ENCODE peak calls at places on chromosomes 2 and 18, in six cellular contexts. One of them, this sample, is unnamed.

GRCh38 chr2:24026233-24026632 is 16.3 kb downstream of the MFSD2B start:
- DNase-seq in K562: no peak
- DNase-seq in GM12878: no peak
- DNase-seq in SK-N-SH: no peak
- DNase-seq in HepG2: no peak
- DNase-seq in H1: no peak
- DNase-seq in this sample: no peak

GRCh38 chr2:132609101-132609890 is 60.7 kb downstream of the LYPD1 start:
- DNase-seq in K562: no peak
- DNase-seq in GM12878: no peak
- DNase-seq in SK-N-SH: no peak
- DNase-seq in HepG2: no peak
- DNase-seq in H1: no peak
- DNase-seq in this sample: no peak

GRCh38 chr2:1088192-1088860 is 137.7 kb downstream of the SNTG2 start:
- DNase-seq in K562: no peak
- DNase-seq in GM12878: no peak
- DNase-seq in SK-N-SH: no peak
- DNase-seq in HepG2: no peak
- DNase-seq in H1: no peak
- DNase-seq in this sample: no peak

GRCh38 chr2:16725549-16725948 is 59.9 kb upstream of the CYRIA start:
- DNase-seq in K562: no peak
- DNase-seq in GM12878: no peak
- DNase-seq in SK-N-SH: no peak
- DNase-seq in HepG2: no peak
- DNase-seq in H1: no peak
- DNase-seq in this sample: no peak

GRCh38 chr2:240230424-240230945 is 90.0 kb upstream of the OTOS start:
- DNase-seq in K562: no peak
- DNase-seq in GM12878: no peak
- DNase-seq in SK-N-SH: no peak
- DNase-seq in HepG2: no peak
- DNase-seq in H1: no peak
- DNase-seq in this sample: no peak

GRCh38 chr18:74299746-74300145 is 8.0 kb upstream of the CYB5A start:
- DNase-seq in K562: no peak
- DNase-seq in GM12878: no peak
- DNase-seq in SK-N-SH: no peak
- DNase-seq in HepG2: peak; percentile 36
- DNase-seq in H1: no peak
- DNase-seq in this sample: no peak

GRCh38 chr2:112634874-112635157 is 10.9 kb upstream of the SLC20A1 start:
- DNase-seq in K562: no peak
- DNase-seq in GM12878: no peak
- DNase-seq in SK-N-SH: no peak
- DNase-seq in HepG2: no peak
- DNase-seq in H1: no peak
- DNase-seq in this sample: no peak

GRCh38 chr2:233831011-233831721 is 23.2 kb downstream of the HJURP start:
- DNase-seq in K562: no peak
- DNase-seq in GM12878: no peak
- DNase-seq in SK-N-SH: peak; percentile 52
- DNase-seq in HepG2: no peak
- DNase-seq in H1: no peak
- DNase-seq in this sample: no peak

GRCh38 chr2:231008131-231008530 is 12.2 kb downstream of the SPATA3 start:
- DNase-seq in K562: no peak
- DNase-seq in GM12878: no peak
- DNase-seq in SK-N-SH: no peak
- DNase-seq in HepG2: no peak
- DNase-seq in H1: no peak
- DNase-seq in this sample: no peak

GRCh38 chr2:147345246-147345645 is 499.6 kb upstream of the ACVR2A start:
- DNase-seq in K562: no peak
- DNase-seq in GM12878: no peak
- DNase-seq in SK-N-SH: no peak
- DNase-seq in HepG2: no peak
- DNase-seq in H1: no peak
- DNase-seq in this sample: no peak

GRCh38 chr2:241252778-241253475 is 62.5 kb downstream of the HDLBP start:
- DNase-seq in K562: no peak
- DNase-seq in GM12878: no peak
- DNase-seq in SK-N-SH: no peak
- DNase-seq in HepG2: no peak
- DNase-seq in H1: no peak
- DNase-seq in this sample: no peak

GRCh38 chr2:40218679-40219078 is 233.2 kb downstream of the SLC8A1 start:
- DNase-seq in K562: no peak
- DNase-seq in GM12878: no peak
- DNase-seq in SK-N-SH: no peak
- DNase-seq in HepG2: no peak
- DNase-seq in H1: no peak
- DNase-seq in this sample: no peak

GRCh38 chr2:238950551-238950950 is 102.7 kb downstream of the TWIST2 start:
- DNase-seq in K562: no peak
- DNase-seq in GM12878: no peak
- DNase-seq in SK-N-SH: no peak
- DNase-seq in HepG2: no peak
- DNase-seq in H1: no peak
- DNase-seq in this sample: no peak

GRCh38 chr18:24731981-24732380 is 271.5 kb downstream of the HRH4 start:
- DNase-seq in K562: no peak
- DNase-seq in GM12878: no peak
- DNase-seq in SK-N-SH: no peak
- DNase-seq in HepG2: no peak
- DNase-seq in H1: no peak
- DNase-seq in this sample: no peak

GRCh38 chr2:43018179-43019024 is 208.0 kb downstream of the ZFP36L2 start:
- DNase-seq in K562: no peak
- DNase-seq in GM12878: no peak
- DNase-seq in SK-N-SH: no peak
- DNase-seq in HepG2: peak; percentile 90
- DNase-seq in H1: no peak
- DNase-seq in this sample: peak; percentile 97

GRCh38 chr2:37839991-37840390 is 85.1 kb upstream of the RMDN2 start:
- DNase-seq in K562: no peak
- DNase-seq in GM12878: no peak
- DNase-seq in SK-N-SH: no peak
- DNase-seq in HepG2: no peak
- DNase-seq in H1: no peak
- DNase-seq in this sample: no peak

GRCh38 chr2:101745711-101746694 is 48.5 kb downstream of the MAP4K4 start:
- DNase-seq in K562: no peak
- DNase-seq in GM12878: no peak
- DNase-seq in SK-N-SH: no peak
- DNase-seq in HepG2: peak; percentile 32
- DNase-seq in H1: no peak
- DNase-seq in this sample: no peak

GRCh38 chr2:86226069-86226468 is 26.8 kb downstream of the MRPL35 start:
- DNase-seq in K562: no peak
- DNase-seq in GM12878: no peak
- DNase-seq in SK-N-SH: no peak
- DNase-seq in HepG2: no peak
- DNase-seq in H1: no peak
- DNase-seq in this sample: peak; percentile 54

GRCh38 chr18:36757081-36757480 is 71.7 kb downstream of the TPGS2 start:
- DNase-seq in K562: peak; percentile 57
- DNase-seq in GM12878: no peak
- DNase-seq in SK-N-SH: peak; percentile 76
- DNase-seq in HepG2: peak; percentile 48
- DNase-seq in H1: no peak
- DNase-seq in this sample: no peak

GRCh38 chr2:9820020-9820973 is 23.0 kb upstream of the TAF1B start:
- DNase-seq in K562: no peak
- DNase-seq in GM12878: no peak
- DNase-seq in SK-N-SH: no peak
- DNase-seq in HepG2: peak; percentile 39
- DNase-seq in H1: peak; percentile 39
- DNase-seq in this sample: no peak

GRCh38 chr2:120942658-120943057 is 207.0 kb downstream of the GLI2 start:
- DNase-seq in K562: no peak
- DNase-seq in GM12878: no peak
- DNase-seq in SK-N-SH: no peak
- DNase-seq in HepG2: no peak
- DNase-seq in H1: no peak
- DNase-seq in this sample: no peak

GRCh38 chr2:111995148-111995547 is 59.9 kb upstream of the TMEM87B start:
- DNase-seq in K562: no peak
- DNase-seq in GM12878: no peak
- DNase-seq in SK-N-SH: no peak
- DNase-seq in HepG2: peak; percentile 87
- DNase-seq in H1: no peak
- DNase-seq in this sample: no peak

GRCh38 chr2:70143314-70144150 is 47.3 kb downstream of the C2orf42 start:
- DNase-seq in K562: peak; percentile 34
- DNase-seq in GM12878: no peak
- DNase-seq in SK-N-SH: peak; percentile 70
- DNase-seq in HepG2: peak; percentile 74
- DNase-seq in H1: no peak
- DNase-seq in this sample: peak; percentile 58

GRCh38 chr2:174971868-174972781 is 33.1 kb downstream of the CHN1 start:
- DNase-seq in K562: no peak
- DNase-seq in GM12878: no peak
- DNase-seq in SK-N-SH: peak; percentile 25
- DNase-seq in HepG2: no peak
- DNase-seq in H1: no peak
- DNase-seq in this sample: no peak
- TF ChIP-seq GABPA in K562: no peak
- TF ChIP-seq GABPA in GM12878: no peak
- TF ChIP-seq GABPA in SK-N-SH: no peak
- TF ChIP-seq GABPA in HepG2: no peak
- TF ChIP-seq GABPA in H1: no peak
- TF ChIP-seq GABPA in this sample: no peak

GRCh38 chr18:23236876-23237468 is 101.7 kb downstream of the CABLES1 start:
- DNase-seq in K562: no peak
- DNase-seq in GM12878: no peak
- DNase-seq in SK-N-SH: no peak
- DNase-seq in HepG2: no peak
- DNase-seq in H1: no peak
- DNase-seq in this sample: no peak
- H3K4me3 ChIP-seq in K562: no peak overlapping the region
- H3K4me3 ChIP-seq in GM12878: no peak overlapping the region
- H3K4me3 ChIP-seq in SK-N-SH: no peak overlapping the region
- H3K4me3 ChIP-seq in HepG2: no peak overlapping the region
- H3K4me3 ChIP-seq in H1: no peak overlapping the region
- H3K4me3 ChIP-seq in this sample: no peak overlapping the region

GRCh38 chr2:55231546-55232083 is 478 bp downstream of the CLHC1 start:
- DNase-seq in K562: peak; percentile 46
- DNase-seq in GM12878: no peak
- DNase-seq in SK-N-SH: no peak
- DNase-seq in HepG2: no peak
- DNase-seq in H1: no peak
- DNase-seq in this sample: peak; percentile 25

GRCh38 chr2:55233658-55233940 is 1.1 kb downstream of the RPS27A start:
- DNase-seq in K562: no peak
- DNase-seq in GM12878: no peak
- DNase-seq in SK-N-SH: no peak
- DNase-seq in HepG2: no peak
- DNase-seq in H1: no peak
- DNase-seq in this sample: no peak

GRCh38 chr2:55232863-55233657 is 572 bp downstream of the RPS27A start:
- DNase-seq in K562: peak; percentile 50
- DNase-seq in GM12878: no peak
- DNase-seq in SK-N-SH: peak; percentile 49
- DNase-seq in HepG2: no peak
- DNase-seq in H1: no peak
- DNase-seq in this sample: no peak

GRCh38 chr2:55230551-55230950 is 1.5 kb downstream of the CLHC1 start:
- DNase-seq in K562: no peak
- DNase-seq in GM12878: no peak
- DNase-seq in SK-N-SH: no peak
- DNase-seq in HepG2: no peak
- DNase-seq in H1: no peak
- DNase-seq in this sample: no peak

DNA sequence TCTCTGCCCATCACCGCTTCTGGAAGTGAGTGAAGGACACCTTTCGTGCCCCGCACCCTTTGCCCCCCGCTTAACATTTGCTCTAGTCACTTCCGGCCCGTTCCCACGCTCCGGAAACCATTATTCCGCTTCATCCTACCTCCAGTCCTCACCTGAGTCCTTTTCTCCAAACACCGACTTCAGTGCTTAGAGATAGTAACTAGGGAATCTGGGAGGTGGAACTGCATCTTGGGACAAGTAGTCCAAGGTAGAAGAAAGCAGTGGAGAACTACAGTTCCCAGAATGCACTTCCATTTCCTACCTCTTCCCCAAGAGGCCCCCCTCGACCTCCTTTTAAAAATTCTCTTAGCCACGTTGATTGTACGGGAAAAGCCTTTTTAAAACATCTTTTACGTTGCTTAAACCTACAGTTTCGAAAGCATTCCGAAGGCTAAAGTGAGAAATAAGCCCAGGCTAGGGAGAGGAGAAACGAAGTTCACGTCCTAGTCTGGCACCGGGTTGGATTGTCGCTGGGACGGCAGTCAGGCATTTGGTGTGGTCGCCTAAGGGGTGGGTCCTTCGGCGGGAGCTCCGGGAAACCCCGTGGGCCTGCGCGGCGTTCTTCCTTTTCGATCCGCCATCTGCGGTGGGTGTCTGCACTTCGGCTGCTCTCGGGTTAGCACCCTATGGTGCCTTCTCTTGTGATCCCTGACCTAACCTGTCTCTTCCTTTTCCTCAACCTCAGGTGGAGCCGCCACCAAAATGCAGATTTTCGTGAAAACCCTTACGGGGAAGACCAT is at the start of the genes CLHC1 and RPS27A:
- DNase-seq in K562: peak; percentile 88
- DNase-seq in GM12878: peak; percentile 85
- DNase-seq in SK-N-SH: peak; percentile 92
- DNase-seq in HepG2: peak; percentile 99
- DNase-seq in H1: peak; percentile 78
- DNase-seq in this sample: peak; percentile 93
- TF ChIP-seq GABPA in K562: peak; percentile 77
- TF ChIP-seq GABPA in GM12878: peak; percentile 59
- TF ChIP-seq GABPA in SK-N-SH: peak; percentile 59
- TF ChIP-seq GABPA in HepG2: peak; percentile 61
- TF ChIP-seq GABPA in H1: peak; percentile 21
- TF ChIP-seq GABPA in this sample: no peak

DNA sequence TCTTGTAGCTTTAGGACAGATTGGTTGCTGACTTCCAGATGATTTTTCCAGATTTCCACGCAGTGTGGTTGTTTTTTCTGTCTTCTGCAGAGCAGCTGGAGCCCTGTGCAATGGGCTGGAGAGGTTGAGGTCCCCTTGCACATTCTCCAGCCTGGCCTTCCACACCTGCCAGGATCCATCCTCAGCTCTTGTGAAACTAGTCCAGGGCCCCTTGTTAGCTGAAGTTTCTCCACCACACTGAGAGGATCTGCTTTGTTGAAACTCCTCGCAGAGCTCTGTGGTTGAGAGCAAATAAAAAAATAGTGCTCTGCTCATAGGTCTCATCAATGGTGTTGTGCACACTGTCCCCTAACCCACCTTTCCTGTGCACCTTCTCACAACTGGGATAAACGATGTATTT is 271.8 kb upstream of the DSEL start:
- DNase-seq in K562: no peak
- DNase-seq in GM12878: no peak
- DNase-seq in SK-N-SH: no peak
- DNase-seq in HepG2: no peak
- DNase-seq in H1: no peak
- DNase-seq in this sample: no peak
- H3K4me3 ChIP-seq in K562: no peak overlapping the region
- H3K4me3 ChIP-seq in GM12878: no peak overlapping the region
- H3K4me3 ChIP-seq in SK-N-SH: no peak overlapping the region
- H3K4me3 ChIP-seq in HepG2: no peak overlapping the region
- H3K4me3 ChIP-seq in H1: no peak overlapping the region
- H3K4me3 ChIP-seq in this sample: no peak overlapping the region

GRCh38 chr2:71846669-71847291 is 300.9 kb downstream of the CYP26B1 start:
- DNase-seq in K562: no peak
- DNase-seq in GM12878: no peak
- DNase-seq in SK-N-SH: no peak
- DNase-seq in HepG2: no peak
- DNase-seq in H1: no peak
- DNase-seq in this sample: no peak
- TF ChIP-seq GABPA in K562: no peak
- TF ChIP-seq GABPA in GM12878: no peak
- TF ChIP-seq GABPA in SK-N-SH: no peak
- TF ChIP-seq GABPA in HepG2: no peak
- TF ChIP-seq GABPA in H1: no peak
- TF ChIP-seq GABPA in this sample: no peak

This sample was measured in HL-60.